ENCODE peak calls at places on chromosome 1, in seven cellular contexts. I is heart left ventricle, C is hepatocyte, U is lung, K is psoas muscle, O is astrocyte, E is right lobe of liver. L is an unnamed sample.

GRCh38 chr1:166876540-166876838 is 425 bp upstream of the TADA1 start:
- DNase-seq in I (no peak), C (no peak), U (no peak), K (no peak), O (no peak), E (no peak), L (no peak)

GRCh38 chr1:91804546-91805023 is 81.4 kb downstream of the TGFBR3 start:
- DNase-seq in I (no peak), C (no peak), U (no peak), K (no peak), O (peak), E (no peak), L (no peak)

GRCh38 chr1:37323486-37324377 is 150.6 kb upstream of the ZC3H12A start:
- DNase-seq in I (no peak), C (peak), U (no peak), K (no peak), O (no peak), E (no peak), L (no peak)

GRCh38 chr1:181073638-181074037 is 14.9 kb upstream of the IER5 start:
- DNase-seq in I (no peak), C (peak), U (no peak), K (no peak), O (peak), E (no peak), L (no peak)

GRCh38 chr1:19858894-19859293 is 23.3 kb upstream of the OTUD3 start:
- DNase-seq in I (no peak), C (no peak), U (no peak), K (no peak), O (no peak), E (no peak), L (no peak)

GRCh38 chr1:74728736-74729135 is 4.1 kb downstream of the CRYZ start:
- DNase-seq in I (no peak), C (no peak), U (no peak), K (no peak), O (no peak), E (no peak), L (no peak)

GRCh38 chr1:176157995-176158394 is 49.1 kb downstream of the COP1 start:
- DNase-seq in I (no peak), C (no peak), U (no peak), K (no peak), O (no peak), E (no peak), L (no peak)

GRCh38 chr1:192639607-192640368 is 3.8 kb downstream of the RGS13 start:
- DNase-seq in I (no peak), C (peak), U (no peak), K (no peak), O (peak), E (no peak), L (peak)

GRCh38 chr1:234214129-234214910 is 158.9 kb upstream of the COA6 start:
- DNase-seq in I (peak), C (peak), U (peak), K (peak), O (peak), E (peak), L (no peak)

GRCh38 chr1:94265931-94266330 is 28.5 kb upstream of the ARHGAP29 start:
- DNase-seq in I (no peak), C (no peak), U (no peak), K (no peak), O (no peak), E (no peak), L (no peak)

GRCh38 chr1:79322511-79323027 is 316.0 kb upstream of the ADGRL4 start:
- DNase-seq in I (no peak), C (no peak), U (no peak), K (no peak), O (peak), E (no peak), L (peak)

GRCh38 chr1:19672237-19672636 is 7.6 kb downstream of the HTR6 start:
- DNase-seq in I (no peak), C (no peak), U (no peak), K (no peak), O (no peak), E (no peak), L (no peak)

GRCh38 chr1:78426398-78426797 is 64.4 kb upstream of the PTGFR start:
- DNase-seq in I (no peak), C (peak), U (no peak), K (no peak), O (no peak), E (no peak), L (no peak)

DNA sequence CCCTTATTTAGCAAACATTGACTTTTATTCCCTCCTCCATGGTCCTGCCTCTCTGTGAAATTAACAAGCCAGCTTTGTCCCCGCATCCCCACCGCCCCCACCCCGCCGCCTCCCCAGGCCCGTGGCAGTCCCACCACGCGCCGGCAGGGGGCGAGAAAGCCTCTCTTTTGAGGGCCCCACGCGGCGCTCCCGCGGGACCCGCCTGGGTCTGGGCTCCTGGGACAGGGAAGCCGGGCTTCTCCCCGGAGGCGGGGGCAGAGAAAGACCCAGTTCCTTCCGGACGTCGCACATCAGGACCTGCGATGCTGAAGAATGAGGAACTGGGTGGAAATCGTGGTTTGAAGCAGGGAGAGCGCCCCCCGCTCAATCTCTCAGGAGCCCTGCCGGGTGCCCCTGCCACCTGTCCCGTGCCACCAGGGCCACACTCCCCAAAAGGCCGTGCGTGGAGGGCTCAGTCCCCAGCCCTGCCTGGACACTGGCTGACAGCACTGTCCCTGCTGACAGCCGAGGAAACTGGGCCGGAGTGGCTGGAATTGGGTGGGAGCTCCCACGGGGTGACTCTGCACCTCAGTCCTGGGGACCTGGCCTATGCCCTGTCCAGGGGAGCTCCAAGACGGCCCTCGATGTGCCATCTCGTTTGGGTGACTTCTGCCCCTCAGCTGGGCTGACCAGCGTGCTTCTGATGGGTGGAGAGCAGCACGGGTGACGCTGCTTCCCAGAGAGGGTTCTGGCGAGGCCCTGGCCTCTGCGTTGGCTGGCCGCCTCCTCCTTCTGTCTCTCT is 8.6 kb upstream of the ACTRT2 start:
- DNase-seq in I (peak), C (peak), U (peak), K (peak), O (no peak), E (peak), L (no peak)
- TF ChIP-seq CTCF in I (peak), C (peak), U (peak), K (peak), O (peak), E (peak), L (peak)

DNA sequence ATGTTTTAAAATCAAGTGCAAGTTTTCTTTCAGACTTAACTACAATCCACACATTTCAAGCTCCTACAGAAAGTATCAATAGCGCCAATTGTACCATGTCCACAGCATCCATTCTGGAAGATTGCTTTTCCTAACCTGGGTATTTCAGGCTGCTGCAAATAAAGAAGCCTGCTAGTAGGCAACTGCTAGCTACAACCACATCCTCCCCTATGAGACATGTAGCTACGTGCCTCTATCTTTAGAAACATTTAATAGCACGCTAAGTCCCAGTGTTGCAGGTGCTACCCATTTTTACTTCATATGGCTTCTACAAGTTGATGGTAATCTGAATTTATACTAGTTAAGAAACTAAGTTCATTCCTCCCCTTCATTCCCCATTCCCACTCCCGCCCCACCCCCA is 7.4 kb upstream of the AMPD1 start:
- DNase-seq in I (no peak), C (no peak), U (no peak), K (no peak), O (no peak), E (no peak), L (no peak)
- H3K4me3 ChIP-seq in I (no peak), C (no peak), U (no peak), K (peak), O (no peak), E (no peak), L (no peak)

GRCh38 chr1:177959793-177960515 is 9.9 kb downstream of the SEC16B start:
- DNase-seq in I (no peak), C (peak), U (no peak), K (no peak), O (peak), E (no peak), L (no peak)
- TF ChIP-seq CTCF in I (peak), C (peak), U (no peak), K (peak), O (peak), E (no peak), L (peak)

DNA sequence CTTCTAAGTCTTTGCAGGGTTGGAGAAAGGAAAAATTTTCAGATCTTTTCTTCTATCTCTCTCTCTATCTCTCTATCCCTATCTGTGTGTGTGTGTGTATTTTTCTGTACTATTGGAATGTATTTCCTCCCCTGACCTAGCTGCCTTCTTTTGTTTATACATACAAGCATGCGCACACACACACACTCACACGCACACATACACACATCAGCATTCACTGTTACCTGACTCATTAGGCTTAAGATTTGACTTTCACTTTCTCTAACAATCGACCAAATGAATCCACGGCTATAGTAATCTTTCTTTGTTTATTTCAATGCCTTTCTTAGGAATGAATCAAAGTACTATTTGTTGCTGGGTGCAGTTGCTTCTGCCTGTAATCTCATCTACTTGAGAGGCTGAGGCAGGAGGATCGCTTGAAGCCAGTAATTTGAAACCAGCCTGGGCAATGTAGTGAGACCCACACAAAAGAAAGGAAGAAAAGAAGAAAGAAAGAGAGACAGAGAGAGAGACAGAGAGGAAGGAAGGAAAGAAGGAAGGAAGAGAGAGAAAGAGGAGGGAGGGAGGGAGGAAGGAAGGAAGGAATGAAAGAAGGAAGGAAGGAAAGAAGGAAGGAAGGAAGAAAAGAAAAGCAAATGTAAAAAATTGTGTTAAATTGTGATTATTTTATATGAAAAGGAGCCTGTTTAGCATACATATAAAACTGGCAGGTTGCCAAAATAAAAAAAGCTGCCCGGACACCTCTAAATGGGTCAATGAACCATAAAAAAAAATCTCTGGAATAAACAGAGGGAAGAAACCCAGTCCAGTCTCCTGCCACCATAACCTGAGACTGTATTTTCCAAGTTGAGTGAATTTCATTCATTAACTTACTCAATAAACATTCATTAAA is 206.8 kb downstream of the ZNF326 start:
- DNase-seq in I (no peak), C (no peak), U (peak), K (no peak), O (peak), E (no peak), L (peak)
- H3K4me3 ChIP-seq in I (no peak), C (no peak), U (no peak), K (no peak), O (no peak), E (no peak), L (no peak)

GRCh38 chr1:64203420-64203819 is at the start of gene UBE2U:
- DNase-seq in I (no peak), C (no peak), U (no peak), K (no peak), O (no peak), E (no peak), L (no peak)

GRCh38 chr1:64212023-64212422 is 8.6 kb downstream of the UBE2U start:
- DNase-seq in I (no peak), C (no peak), U (no peak), K (no peak), O (peak), E (no peak), L (no peak)

DNA sequence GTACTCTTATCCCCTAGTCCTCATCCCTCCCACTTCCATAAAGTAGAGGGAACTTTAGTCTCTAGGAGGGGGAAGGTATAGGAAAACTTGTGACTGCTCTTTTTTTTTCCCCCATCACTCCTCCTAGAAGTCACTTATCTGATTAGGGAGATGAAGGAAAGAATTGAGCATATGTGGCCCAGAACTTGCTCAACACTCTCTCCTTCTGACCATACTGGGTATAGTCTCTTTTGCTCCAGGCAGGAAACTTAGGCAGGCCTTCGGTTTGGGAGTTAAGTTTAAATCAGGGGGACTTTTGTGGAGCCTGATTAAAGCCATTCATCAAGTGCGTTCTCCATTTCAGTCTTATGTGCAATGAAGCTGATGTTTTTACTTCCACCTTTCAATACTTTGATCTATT is 5.8 kb downstream of the UBE2U start:
- DNase-seq in I (no peak), C (no peak), U (no peak), K (no peak), O (no peak), E (no peak), L (no peak)
- TF ChIP-seq CTCF in I (no peak), C (no peak), U (no peak), K (no peak), O (no peak), E (no peak), L (no peak)

DNA sequence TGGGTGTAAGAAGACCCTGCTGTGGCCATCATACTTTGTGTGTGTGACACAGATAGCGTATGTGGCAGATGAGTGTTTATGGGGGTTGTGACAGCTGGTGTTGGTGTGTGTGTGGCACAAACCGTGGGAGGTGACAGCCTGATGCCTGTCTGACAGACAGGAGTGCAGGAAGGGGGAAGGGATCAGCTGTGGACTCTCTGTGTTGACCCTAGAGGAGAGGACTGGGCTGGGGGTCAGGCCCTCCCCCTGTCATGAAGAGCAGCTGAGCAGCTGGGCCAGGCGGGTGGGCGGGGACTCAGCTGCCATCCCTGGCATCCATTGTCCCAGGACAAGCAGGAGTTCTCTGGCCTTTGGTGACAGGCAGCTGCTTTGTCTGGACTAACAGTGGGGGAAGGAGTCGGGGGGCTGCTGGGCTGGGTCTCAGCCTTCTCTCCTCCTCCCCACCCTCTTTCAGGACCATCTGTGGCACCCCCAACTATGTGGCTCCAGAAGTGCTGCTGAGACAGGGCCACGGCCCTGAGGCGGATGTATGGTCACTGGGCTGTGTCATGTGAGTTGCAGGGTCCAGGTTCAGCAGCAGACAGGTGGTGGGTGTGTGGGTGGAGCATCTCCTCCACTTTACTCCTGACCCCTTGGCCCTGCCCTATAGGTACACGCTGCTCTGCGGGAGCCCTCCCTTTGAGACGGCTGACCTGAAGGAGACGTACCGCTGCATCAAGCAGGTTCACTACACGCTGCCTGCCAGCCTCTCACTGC is 2.3 kb downstream of the PLK3 start:
- DNase-seq in I (peak), C (peak), U (no peak), K (no peak), O (no peak), E (no peak), L (no peak)
- H3K4me3 ChIP-seq in I (no peak), C (no peak), U (peak), K (peak), O (peak), E (no peak), L (peak)